ENCODE peak calls at places on chromosomes 3 and 15, in five cellular contexts. U is fibroblast of lung, Q is upper lobe of right lung, M is brain microvascular endothelial cell, S is neural progenitor cell. K is an unnamed sample.

GRCh38 chr3:45832691-45833090 is 9.2 kb downstream of the LZTFL1 start:
- DNase-seq in U (no peak), Q (no peak), M (no peak), S (peak; percentile 27), K (no peak)

GRCh38 chr3:139448104-139448503 is 28.2 kb downstream of the RBP2 start:
- DNase-seq in U (peak; percentile 16), Q (no peak), M (no peak), S (no peak), K (no peak)

GRCh38 chr3:190036631-190037030 is 84.1 kb downstream of the P3H2 start:
- DNase-seq in U (peak; percentile 78), Q (no peak), M (peak; percentile 48), S (no peak), K (no peak)

GRCh38 chr15:68644088-68644904 is 65.5 kb downstream of the CORO2B start:
- DNase-seq in U (peak; percentile 83), Q (peak; percentile 36), M (peak; percentile 64), S (no peak), K (peak; percentile 30)

GRCh38 chr3:64220161-64220560 is 5.1 kb downstream of the PRICKLE2 start:
- DNase-seq in U (peak; percentile 69), Q (no peak), M (no peak), S (no peak), K (no peak)

GRCh38 chr3:185937689-185938374 is at the start of gene TRA2B:
- DNase-seq in U (peak; percentile 96), Q (peak; percentile 99), M (peak; percentile 97), S (peak; percentile 99), K (peak; percentile 85)

GRCh38 chr3:65948833-65949573 is 89.7 kb downstream of the MAGI1 start:
- DNase-seq in U (no peak), Q (no peak), M (no peak), S (no peak), K (no peak)

GRCh38 chr15:90211440-90212168 is 10.5 kb downstream of the SEMA4B start:
- DNase-seq in U (peak; percentile 81), Q (no peak), M (peak; percentile 47), S (no peak), K (no peak)

GRCh38 chr3:51709004-51709420 is 2.1 kb downstream of the GRM2 start:
- DNase-seq in U (no peak), Q (peak; percentile 62), M (no peak), S (no peak), K (no peak)

GRCh38 chr15:29821416-29822099 is 710 bp downstream of the TJP1 start:
- DNase-seq in U (peak; percentile 88), Q (peak; percentile 85), M (peak; percentile 88), S (peak; percentile 87), K (no peak)

GRCh38 chr3:22089284-22089683 is 338.3 kb upstream of the ZNF385D start:
- DNase-seq in U (peak; percentile 12), Q (no peak), M (peak; percentile 7), S (peak; percentile 45), K (no peak)

GRCh38 chr15:58898150-58898680 is 35.3 kb downstream of the SLTM start:
- DNase-seq in U (no peak), Q (no peak), M (no peak), S (no peak), K (no peak)

GRCh38 chr3:144032531-144033234 is 61.1 kb downstream of the DIPK2A start:
- DNase-seq in U (no peak), Q (no peak), M (no peak), S (no peak), K (no peak)

DNA sequence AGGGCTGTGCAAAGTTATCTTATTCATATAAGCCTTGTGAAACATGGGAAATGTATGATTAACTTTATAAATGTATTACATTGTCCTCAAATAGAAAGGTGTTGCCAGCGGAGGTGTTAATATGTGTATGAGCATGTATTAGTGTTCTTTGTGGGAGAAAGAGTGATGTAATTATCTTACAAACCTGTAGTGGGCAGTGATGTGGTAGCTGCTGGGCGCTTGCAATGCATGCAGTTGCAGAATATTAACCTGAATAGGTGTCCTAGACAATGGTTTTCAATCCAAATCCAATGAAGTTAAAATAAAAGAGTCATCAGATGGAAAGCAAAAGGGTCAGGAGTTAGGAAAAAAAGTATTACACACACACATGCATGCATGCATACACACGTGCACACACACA is 881.3 kb upstream of the CADM2 start:
- DNase-seq in U (no peak), Q (no peak), M (no peak), S (peak; percentile 2), K (no peak)
- TF ChIP-seq CTCF in U (no peak), Q (no peak), M (peak; percentile 57), S (peak; percentile 48), K (no peak)

DNA sequence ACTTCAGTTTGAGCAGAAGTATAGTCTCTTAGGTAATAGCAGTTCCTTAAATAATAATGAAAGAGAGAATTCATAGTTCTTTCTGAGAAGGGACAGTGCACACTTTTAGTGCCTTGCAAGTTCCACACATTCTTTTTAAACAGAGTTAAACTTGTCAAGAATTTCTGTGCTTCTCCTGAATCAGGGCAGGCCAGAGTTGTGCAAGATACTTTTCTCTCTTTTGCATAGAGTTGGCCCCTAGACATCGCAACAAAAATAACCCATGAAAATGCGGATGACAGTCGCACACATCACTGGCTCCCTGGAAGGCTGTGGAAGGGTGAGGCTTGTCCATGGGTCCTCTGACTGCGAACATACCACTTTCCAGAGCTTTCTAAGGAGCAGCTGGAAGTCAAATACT is 40.0 kb downstream of the FBLN2 start:
- DNase-seq in U (no peak), Q (no peak), M (no peak), S (no peak), K (no peak)
- H3K4me3 ChIP-seq in U (no peak overlapping the region), Q (no peak overlapping the region), M (no peak overlapping the region), S (no peak overlapping the region), K (no peak overlapping the region)

GRCh38 chr15:62758952-62759349 is 283.6 kb upstream of the TPM1 start:
- DNase-seq in U (no peak), Q (no peak), M (no peak), S (no peak), K (no peak)

GRCh38 chr15:62757535-62757934 is 285.0 kb upstream of the TPM1 start:
- DNase-seq in U (no peak), Q (no peak), M (no peak), S (no peak), K (no peak)

GRCh38 chr15:62756326-62756994 is 286.1 kb upstream of the TPM1 start:
- DNase-seq in U (no peak), Q (no peak), M (no peak), S (no peak), K (no peak)

GRCh38 chr15:62758126-62758951 is 284.2 kb upstream of the TPM1 start:
- DNase-seq in U (peak; percentile 97), Q (no peak), M (peak; percentile 77), S (peak; percentile 72), K (peak; percentile 78)

GRCh38 chr15:62756995-62757360 is 285.6 kb upstream of the TPM1 start:
- DNase-seq in U (no peak), Q (no peak), M (no peak), S (no peak), K (no peak)
- H3K27me3 ChIP-seq in U (no peaks in the 10 kb centered on the region), Q (no peaks in the 10 kb centered on the region), M (no peaks in the 10 kb centered on the region), S (peaks cover 25% of the 10 kb centered on the region), K (no peaks in the 10 kb centered on the region)

DNA sequence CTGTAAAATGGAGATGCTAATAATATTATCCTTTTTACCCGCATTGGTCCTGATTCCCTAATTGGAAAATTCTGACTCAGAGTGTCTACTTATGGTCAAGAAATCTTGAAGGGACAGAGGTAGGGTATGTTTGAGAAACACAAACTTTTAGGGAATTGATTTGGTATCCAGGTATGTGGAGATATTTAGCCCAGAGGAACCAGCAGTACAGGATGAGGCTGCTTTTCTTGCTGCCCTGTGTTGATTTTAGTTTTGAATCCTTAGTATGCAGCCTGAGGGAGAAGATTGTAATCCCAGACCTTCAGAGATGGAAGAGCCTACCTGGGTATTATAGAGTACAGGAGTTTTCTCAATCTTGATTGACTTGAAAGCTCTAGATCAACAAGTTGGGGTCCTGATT is 569.1 kb downstream of the PDCD6IP start:
- DNase-seq in U (no peak), Q (no peak), M (no peak), S (no peak), K (no peak)
- TF ChIP-seq CTCF in U (no peak), Q (no peak), M (no peak), S (no peak), K (no peak)

GRCh38 chr3:42653560-42654330 is at the start of gene ZBTB47:
- DNase-seq in U (peak; percentile 29), Q (peak; percentile 88), M (no peak), S (peak; percentile 41), K (no peak)

GRCh38 chr3:42651248-42652091 is 2.0 kb upstream of the ZBTB47 start:
- DNase-seq in U (peak; percentile 78), Q (no peak), M (peak; percentile 38), S (no peak), K (peak; percentile 26)

GRCh38 chr3:42652611-42653302 is 740 bp upstream of the ZBTB47 start:
- DNase-seq in U (peak; percentile 85), Q (peak; percentile 74), M (peak; percentile 78), S (no peak), K (no peak)

GRCh38 chr3:42653303-42653559 is 266 bp upstream of the ZBTB47 start:
- DNase-seq in U (no peak), Q (no peak), M (no peak), S (no peak), K (no peak)

GRCh38 chr3:42652251-42652610 is 1.3 kb upstream of the ZBTB47 start:
- DNase-seq in U (no peak), Q (no peak), M (no peak), S (no peak), K (no peak)
- H3K4me3 ChIP-seq in U (peak overlapping the region; percentile 60), Q (peak overlapping the region; percentile 87), M (no peak overlapping the region), S (no peak overlapping the region), K (peak overlapping the region; percentile 21)

GRCh38 chr15:42080585-42081462 is 13.5 kb downstream of the PLA2G4D start:
- DNase-seq in U (peak; percentile 12), Q (no peak), M (peak; percentile 14), S (peak; percentile 54), K (no peak)
- H3K27me3 ChIP-seq in U (peaks cover 14% of the 10 kb centered on the region), Q (peaks cover 3% of the 10 kb centered on the region), M (peaks cover 16% of the 10 kb centered on the region), S (peaks cover 8% of the 10 kb centered on the region), K (peaks cover 30% of the 10 kb centered on the region)